ENCODE peak calls at places on chromosomes 1 and 21, in six cellular contexts. H is transverse colon, I is dorsolateral prefrontal cortex, Y is HFF-Myc, L is RWPE1, Z is H1. Q is an unnamed sample.

GRCh38 chr1:195584870-195585624 is 1023.2 kb downstream of the KCNT2 start:
- DNase-seq in Z (no peak), I (no peak), H (peak; percentile 36), Y (no peak), L (no peak), Q (no peak)

GRCh38 chr1:182374101-182374834 is 17.3 kb downstream of the GLUL start:
- DNase-seq in L (no peak), H (no peak), Z (no peak), Y (no peak), I (no peak), Q (no peak)

GRCh38 chr1:176691251-176692228 is 228.6 kb downstream of the PAPPA2 start:
- DNase-seq in I (no peak), Z (no peak), L (peak; percentile 42), Y (peak; percentile 29), H (peak; percentile 44), Q (peak; percentile 48)

GRCh38 chr1:217527151-217527550 is 103.7 kb downstream of the GPATCH2 start:
- DNase-seq in I (no peak), Z (no peak), H (no peak), L (peak; percentile 26), Y (no peak), Q (no peak)

GRCh38 chr1:217907504-217907903 is 276.4 kb downstream of the SPATA17 start:
- DNase-seq in Y (no peak), L (peak; percentile 23), Z (no peak), I (no peak), H (no peak), Q (no peak)

GRCh38 chr1:36475341-36475740 is 7.4 kb downstream of the CSF3R start:
- DNase-seq in Y (no peak), Z (no peak), I (no peak), H (no peak), L (no peak), Q (no peak)

GRCh38 chr1:12296623-12297022 is 66.8 kb downstream of the VPS13D start:
- DNase-seq in Y (no peak), H (no peak), Z (no peak), L (peak; percentile 13), I (no peak), Q (no peak)

GRCh38 chr1:248871837-248872401 is 13.0 kb upstream of the ZNF692 start:
- DNase-seq in H (no peak), Y (no peak), Z (no peak), L (no peak), I (no peak), Q (no peak)

GRCh38 chr1:66371233-66372005 is 162.5 kb upstream of the SGIP1 start:
- DNase-seq in Z (no peak), I (no peak), Y (no peak), L (no peak), H (peak; percentile 27), Q (no peak)

GRCh38 chr1:84997667-84998600 is 1.0 kb upstream of the MCOLN2 start:
- DNase-seq in L (peak; percentile 9), Z (peak; percentile 70), Y (no peak), H (peak; percentile 15), I (no peak), Q (no peak)

GRCh38 chr21:25855591-25855990 is 120.8 kb downstream of the GABPA start:
- DNase-seq in I (no peak), L (no peak), Z (no peak), H (no peak), Y (no peak), Q (no peak)

GRCh38 chr1:89198081-89198480 is 661 bp downstream of the GBP4 start:
- DNase-seq in Y (no peak), Z (peak; percentile 47), I (no peak), H (no peak), L (no peak), Q (no peak)

GRCh38 chr1:156860113-156860638 is 489 bp upstream of the NTRK1 start:
- DNase-seq in L (peak; percentile 62), Z (peak; percentile 85), I (peak; percentile 44), H (peak; percentile 30), Y (no peak), Q (peak; percentile 88)

GRCh38 chr1:64019818-64020217 is 183.6 kb upstream of the UBE2U start:
- DNase-seq in Z (no peak), H (peak; percentile 18), L (no peak), Y (no peak), I (no peak), Q (no peak)

GRCh38 chr1:110675060-110675791 is 486 bp upstream of the KCNA3 start:
- DNase-seq in H (no peak), Y (no peak), I (no peak), Z (peak; percentile 66), L (no peak), Q (no peak)

GRCh38 chr1:58754056-58754613 is 29.7 kb downstream of the JUN start:
- DNase-seq in H (no peak), Y (no peak), Z (no peak), I (no peak), L (peak; percentile 57), Q (no peak)

GRCh38 chr1:92778371-92778770 is 6.5 kb downstream of the EVI5 start:
- DNase-seq in I (no peak), Y (no peak), Z (no peak), H (no peak), L (no peak), Q (no peak)

GRCh38 chr1:245860681-245861552 is 646.2 kb downstream of the SMYD3 start:
- DNase-seq in Z (no peak), L (no peak), Y (no peak), I (no peak), H (no peak), Q (no peak)

GRCh38 chr1:90045853-90046563 is 51.1 kb downstream of the ZNF326 start:
- DNase-seq in Z (peak; percentile 66), I (no peak), Y (no peak), H (no peak), L (peak; percentile 31), Q (no peak)

GRCh38 chr1:22363403-22364325 is 88.0 kb upstream of the ZBTB40 start:
- DNase-seq in L (no peak), Y (no peak), H (no peak), Z (no peak), I (no peak), Q (no peak)
- TF ChIP-seq CTCF in L (no peak), Y (no peak), H (no peak), Z (no peak), I (no peak), Q (no peak)

GRCh38 chr1:180215856-180216625 is 14.0 kb upstream of the LHX4 start:
- DNase-seq in I (no peak), Y (no peak), L (no peak), Z (no peak), H (no peak), Q (no peak)

GRCh38 chr1:180217021-180217420 is 13.0 kb upstream of the LHX4 start:
- DNase-seq in Z (no peak), H (no peak), I (no peak), L (no peak), Y (no peak), Q (no peak)

GRCh38 chr1:180211860-180212229 is 18.2 kb upstream of the LHX4 start:
- DNase-seq in Y (no peak), L (no peak), H (no peak), I (no peak), Z (no peak), Q (no peak)

GRCh38 chr1:180211156-180211859 is 18.8 kb upstream of the LHX4 start:
- DNase-seq in H (no peak), I (no peak), Y (no peak), L (no peak), Z (no peak), Q (no peak)

DNA sequence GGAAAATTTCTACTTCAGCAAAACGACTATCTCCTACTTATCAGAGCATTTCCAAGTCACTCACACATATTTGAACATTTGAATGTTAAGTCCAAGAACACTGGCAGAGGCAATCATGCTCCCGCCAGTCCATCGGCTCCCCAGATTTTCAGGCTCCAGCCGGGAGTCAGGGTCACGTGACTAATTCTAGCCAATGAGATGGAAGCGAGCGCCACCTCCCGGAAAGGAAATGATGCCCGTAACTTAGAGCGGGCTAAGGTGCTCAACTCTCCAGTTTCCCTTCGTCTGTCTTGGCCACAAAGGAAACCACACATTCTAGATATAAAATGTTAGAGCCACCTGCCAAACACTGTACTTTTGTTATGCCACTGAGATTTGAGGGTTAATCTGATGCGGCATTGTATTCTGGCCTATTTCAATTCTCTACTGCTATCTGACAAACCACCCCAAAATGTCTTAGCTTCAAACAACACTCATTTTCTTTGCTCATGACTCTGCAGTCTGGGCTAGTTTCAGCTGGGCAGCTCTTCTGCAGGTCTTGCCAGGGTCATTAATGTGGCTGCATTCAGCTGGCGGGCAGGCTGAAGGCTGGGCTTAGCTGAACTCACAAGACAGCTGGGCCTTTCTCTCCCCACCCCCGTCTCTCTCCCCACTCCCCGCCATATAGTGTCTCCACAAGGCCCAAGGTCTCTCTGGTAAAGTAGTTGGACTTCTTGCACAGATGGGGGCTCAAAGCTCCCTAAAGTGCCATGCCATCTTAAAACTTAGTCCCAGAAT is 16.5 kb upstream of the LHX4 start:
- DNase-seq in Z (peak; percentile 83), Y (no peak), L (peak; percentile 99), I (no peak), H (peak; percentile 41), Q (no peak)
- TF ChIP-seq CTCF in Z (peak; percentile 12), Y (no peak), L (peak; percentile 25), I (no peak), H (no peak), Q (no peak)

GRCh38 chr21:42370894-42371654 is 4.7 kb upstream of the TFF1 start:
- DNase-seq in H (no peak), Y (no peak), I (no peak), L (no peak), Z (no peak), Q (no peak)

GRCh38 chr21:42366292-42367010 is at the start of gene TFF1:
- DNase-seq in H (peak; percentile 66), I (no peak), L (no peak), Y (no peak), Z (no peak), Q (no peak)

GRCh38 chr21:42373181-42373907 is 7.0 kb upstream of the TFF1 start:
- DNase-seq in L (no peak), Z (no peak), I (no peak), Y (no peak), H (no peak), Q (no peak)

GRCh38 chr21:42367379-42368165 is 1.2 kb upstream of the TFF1 start:
- DNase-seq in Z (no peak), Y (no peak), I (no peak), L (no peak), H (no peak), Q (no peak)

DNA sequence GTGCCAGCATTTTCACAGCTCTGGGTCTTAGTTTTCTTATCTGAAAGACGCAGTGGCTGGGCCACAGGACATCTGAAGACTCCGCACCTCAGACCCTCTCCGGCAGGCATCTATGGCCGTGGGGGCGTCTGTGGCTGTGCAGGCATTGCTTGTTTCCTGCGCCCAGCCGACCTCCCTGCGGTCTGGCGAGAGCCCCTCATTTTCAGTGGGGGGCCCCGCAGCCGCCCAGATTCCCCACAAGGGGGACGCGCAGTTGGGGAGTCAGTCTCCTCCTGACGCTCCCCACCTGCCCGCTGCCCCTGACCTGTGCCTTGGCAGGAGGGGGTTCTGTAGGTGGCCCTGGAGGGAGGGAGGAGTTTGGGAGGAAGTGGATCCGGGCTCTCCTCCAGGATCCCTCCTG is 3.5 kb upstream of the TFF1 start:
- DNase-seq in L (no peak), H (no peak), Y (no peak), I (no peak), Z (peak; percentile 71), Q (no peak)
- TF ChIP-seq CTCF in L (no peak), H (no peak), Y (no peak), I (no peak), Z (peak; percentile 30), Q (no peak)

DNA sequence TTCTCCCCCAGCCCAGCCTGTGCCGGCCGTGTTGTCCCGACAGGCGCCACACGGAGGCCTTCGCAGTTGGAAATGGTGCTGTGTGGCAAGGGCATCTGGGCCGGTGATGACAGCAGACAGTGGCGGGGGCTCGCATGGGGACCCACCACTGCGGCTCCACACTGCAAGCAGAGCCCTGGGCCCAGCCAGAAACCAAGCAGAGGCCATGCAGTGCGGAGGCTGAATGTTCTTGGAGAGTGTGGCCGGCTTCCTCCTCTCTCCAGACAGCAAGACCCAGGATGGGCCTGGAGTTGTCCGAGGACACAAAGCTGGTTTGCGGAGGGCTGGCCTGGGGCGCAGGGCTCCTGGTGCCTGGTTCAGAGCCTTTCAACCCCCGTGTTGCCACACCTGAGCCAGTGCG is 104.6 kb downstream of the SIK1 start:
- DNase-seq in H (no peak), Y (no peak), I (no peak), Z (no peak), L (no peak), Q (no peak)
- TF ChIP-seq CTCF in H (no peak), Y (no peak), I (no peak), Z (no peak), L (no peak), Q (no peak)